ENCODE peak calls at places on chromosomes 3 and 15, in six cellular contexts. One of them, this sample, is unnamed.

GRCh38 chr3:69032137-69032536 is 18.7 kb upstream of the EOGT start:
- DNase-seq in A549: no peak
- DNase-seq in stomach: no peak
- DNase-seq in CD4-positive, CD25-positive, alpha-beta regulatory T cell: no peak
- DNase-seq in coronary artery: no peak
- DNase-seq in ovary: no peak
- DNase-seq in this sample: no peak

GRCh38 chr3:33047842-33048834 is 48.8 kb downstream of the GLB1 start:
- DNase-seq in A549: no peak
- DNase-seq in stomach: no peak
- DNase-seq in CD4-positive, CD25-positive, alpha-beta regulatory T cell: peak
- DNase-seq in coronary artery: no peak
- DNase-seq in ovary: no peak
- DNase-seq in this sample: no peak

GRCh38 chr15:63715818-63716217 is 117.9 kb downstream of the HERC1 start:
- DNase-seq in A549: peak
- DNase-seq in stomach: no peak
- DNase-seq in CD4-positive, CD25-positive, alpha-beta regulatory T cell: no peak
- DNase-seq in coronary artery: no peak
- DNase-seq in ovary: no peak
- DNase-seq in this sample: no peak

GRCh38 chr3:21672303-21672702 is 78.7 kb downstream of the ZNF385D start:
- DNase-seq in A549: no peak
- DNase-seq in stomach: no peak
- DNase-seq in CD4-positive, CD25-positive, alpha-beta regulatory T cell: no peak
- DNase-seq in coronary artery: no peak
- DNase-seq in ovary: no peak
- DNase-seq in this sample: no peak

GRCh38 chr3:167228135-167228534 is 152.0 kb downstream of the ZBBX start:
- DNase-seq in A549: no peak
- DNase-seq in stomach: no peak
- DNase-seq in CD4-positive, CD25-positive, alpha-beta regulatory T cell: no peak
- DNase-seq in coronary artery: no peak
- DNase-seq in ovary: no peak
- DNase-seq in this sample: no peak

GRCh38 chr3:102573483-102574028 is 138.7 kb downstream of the ZPLD1 start:
- DNase-seq in A549: no peak
- DNase-seq in stomach: no peak
- DNase-seq in CD4-positive, CD25-positive, alpha-beta regulatory T cell: no peak
- DNase-seq in coronary artery: no peak
- DNase-seq in ovary: no peak
- DNase-seq in this sample: no peak

GRCh38 chr3:94887056-94887455 is 824.2 kb downstream of the NSUN3 start:
- DNase-seq in A549: no peak
- DNase-seq in stomach: no peak
- DNase-seq in CD4-positive, CD25-positive, alpha-beta regulatory T cell: no peak
- DNase-seq in coronary artery: no peak
- DNase-seq in ovary: no peak
- DNase-seq in this sample: no peak

GRCh38 chr3:87771338-87772059 is 287.3 kb downstream of the CGGBP1 start:
- DNase-seq in A549: no peak
- DNase-seq in stomach: no peak
- DNase-seq in CD4-positive, CD25-positive, alpha-beta regulatory T cell: peak
- DNase-seq in coronary artery: no peak
- DNase-seq in ovary: no peak
- DNase-seq in this sample: peak

GRCh38 chr3:116445291-116445841 is at the start of gene LSAMP:
- DNase-seq in A549: no peak
- DNase-seq in stomach: no peak
- DNase-seq in CD4-positive, CD25-positive, alpha-beta regulatory T cell: no peak
- DNase-seq in coronary artery: no peak
- DNase-seq in ovary: peak
- DNase-seq in this sample: no peak

GRCh38 chr15:100216177-100216576 is 125.6 kb downstream of the ADAMTS17 start:
- DNase-seq in A549: no peak
- DNase-seq in stomach: no peak
- DNase-seq in CD4-positive, CD25-positive, alpha-beta regulatory T cell: no peak
- DNase-seq in coronary artery: no peak
- DNase-seq in ovary: peak
- DNase-seq in this sample: peak

GRCh38 chr15:31344824-31345605 is 18.4 kb downstream of the KLF13 start:
- DNase-seq in A549: no peak
- DNase-seq in stomach: no peak
- DNase-seq in CD4-positive, CD25-positive, alpha-beta regulatory T cell: peak
- DNase-seq in coronary artery: no peak
- DNase-seq in ovary: no peak
- DNase-seq in this sample: peak

GRCh38 chr3:29822051-29822450 is 541.2 kb downstream of the RBMS3 start:
- DNase-seq in A549: no peak
- DNase-seq in stomach: no peak
- DNase-seq in CD4-positive, CD25-positive, alpha-beta regulatory T cell: peak
- DNase-seq in coronary artery: no peak
- DNase-seq in ovary: no peak
- DNase-seq in this sample: no peak

GRCh38 chr3:144045766-144046165 is 74.1 kb downstream of the DIPK2A start:
- DNase-seq in A549: no peak
- DNase-seq in stomach: no peak
- DNase-seq in CD4-positive, CD25-positive, alpha-beta regulatory T cell: no peak
- DNase-seq in coronary artery: no peak
- DNase-seq in ovary: no peak
- DNase-seq in this sample: no peak

GRCh38 chr3:113212155-113212844 is 943 bp downstream of the BOC start:
- DNase-seq in A549: peak
- DNase-seq in stomach: no peak
- DNase-seq in CD4-positive, CD25-positive, alpha-beta regulatory T cell: peak
- DNase-seq in coronary artery: no peak
- DNase-seq in ovary: peak
- DNase-seq in this sample: peak

GRCh38 chr15:49155110-49155833 is at the start of gene COPS2:
- DNase-seq in A549: peak
- DNase-seq in stomach: peak
- DNase-seq in CD4-positive, CD25-positive, alpha-beta regulatory T cell: peak
- DNase-seq in coronary artery: peak
- DNase-seq in ovary: peak
- DNase-seq in this sample: peak

GRCh38 chr3:194632211-194632982 is 822 bp downstream of the TMEM44 start:
- DNase-seq in A549: peak
- DNase-seq in stomach: no peak
- DNase-seq in CD4-positive, CD25-positive, alpha-beta regulatory T cell: no peak
- DNase-seq in coronary artery: peak
- DNase-seq in ovary: peak
- DNase-seq in this sample: peak

GRCh38 chr3:164179110-164179774 is 899.1 kb downstream of the SI start:
- DNase-seq in A549: no peak
- DNase-seq in stomach: no peak
- DNase-seq in CD4-positive, CD25-positive, alpha-beta regulatory T cell: no peak
- DNase-seq in coronary artery: no peak
- DNase-seq in ovary: no peak
- DNase-seq in this sample: no peak

DNA sequence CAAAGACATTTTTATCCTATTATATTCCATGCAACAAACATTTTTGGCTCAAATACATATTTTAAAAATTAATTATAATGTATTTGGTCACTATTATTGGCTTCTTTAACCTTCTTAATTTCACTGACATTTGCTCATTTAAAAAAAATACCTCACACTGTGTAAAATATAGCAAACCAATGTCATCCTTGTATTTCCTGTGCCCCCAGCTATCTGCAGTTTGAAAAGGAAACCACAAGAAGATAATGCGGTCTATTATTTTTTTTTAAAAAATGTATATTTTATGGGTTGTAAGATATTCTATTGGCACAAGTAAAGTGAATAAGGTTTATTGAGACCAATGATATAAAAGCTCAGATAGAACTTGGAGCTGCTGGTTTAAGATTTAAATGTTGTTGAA is 904.2 kb downstream of the SI start:
- DNase-seq in A549: no peak
- DNase-seq in stomach: no peak
- DNase-seq in CD4-positive, CD25-positive, alpha-beta regulatory T cell: no peak
- DNase-seq in coronary artery: no peak
- DNase-seq in ovary: no peak
- DNase-seq in this sample: no peak
- H3K27ac ChIP-seq in A549: no peak
- H3K27ac ChIP-seq in stomach: no peak
- H3K27ac ChIP-seq in CD4-positive, CD25-positive, alpha-beta regulatory T cell: no peak
- H3K27ac ChIP-seq in coronary artery: no peak
- H3K27ac ChIP-seq in ovary: no peak
- H3K27ac ChIP-seq in this sample: no peak

DNA sequence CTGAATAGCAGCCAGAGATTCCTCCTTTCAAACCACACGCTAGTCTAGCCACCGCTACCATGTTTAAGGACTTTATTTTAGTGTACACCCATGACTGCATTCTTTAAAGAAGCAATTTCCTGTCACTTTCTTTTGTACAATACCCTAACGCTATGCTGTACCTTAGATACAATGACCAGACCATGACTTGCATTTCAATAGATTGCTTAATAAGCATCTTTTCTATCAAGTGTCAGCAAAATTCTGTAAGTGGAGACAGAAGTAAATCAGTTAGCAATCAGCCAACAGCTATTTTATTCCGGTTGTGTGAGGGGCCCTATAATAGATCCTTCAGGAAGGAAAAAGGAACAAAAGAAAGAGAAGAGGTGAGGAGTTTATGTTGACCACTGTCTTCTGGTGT is 34.9 kb upstream of the PPARG start:
- DNase-seq in A549: no peak
- DNase-seq in stomach: no peak
- DNase-seq in CD4-positive, CD25-positive, alpha-beta regulatory T cell: no peak
- DNase-seq in coronary artery: no peak
- DNase-seq in ovary: no peak
- DNase-seq in this sample: no peak
- H3K27ac ChIP-seq in A549: no peak
- H3K27ac ChIP-seq in stomach: no peak
- H3K27ac ChIP-seq in CD4-positive, CD25-positive, alpha-beta regulatory T cell: no peak
- H3K27ac ChIP-seq in coronary artery: no peak
- H3K27ac ChIP-seq in ovary: no peak
- H3K27ac ChIP-seq in this sample: no peak

GRCh38 chr3:71583569-71584215 is at the start of gene FOXP1:
- DNase-seq in A549: no peak
- DNase-seq in stomach: peak
- DNase-seq in CD4-positive, CD25-positive, alpha-beta regulatory T cell: peak
- DNase-seq in coronary artery: peak
- DNase-seq in ovary: peak
- DNase-seq in this sample: peak
- H3K27ac ChIP-seq in A549: peak
- H3K27ac ChIP-seq in stomach: peak
- H3K27ac ChIP-seq in CD4-positive, CD25-positive, alpha-beta regulatory T cell: peak
- H3K27ac ChIP-seq in coronary artery: peak
- H3K27ac ChIP-seq in ovary: peak
- H3K27ac ChIP-seq in this sample: peak

DNA sequence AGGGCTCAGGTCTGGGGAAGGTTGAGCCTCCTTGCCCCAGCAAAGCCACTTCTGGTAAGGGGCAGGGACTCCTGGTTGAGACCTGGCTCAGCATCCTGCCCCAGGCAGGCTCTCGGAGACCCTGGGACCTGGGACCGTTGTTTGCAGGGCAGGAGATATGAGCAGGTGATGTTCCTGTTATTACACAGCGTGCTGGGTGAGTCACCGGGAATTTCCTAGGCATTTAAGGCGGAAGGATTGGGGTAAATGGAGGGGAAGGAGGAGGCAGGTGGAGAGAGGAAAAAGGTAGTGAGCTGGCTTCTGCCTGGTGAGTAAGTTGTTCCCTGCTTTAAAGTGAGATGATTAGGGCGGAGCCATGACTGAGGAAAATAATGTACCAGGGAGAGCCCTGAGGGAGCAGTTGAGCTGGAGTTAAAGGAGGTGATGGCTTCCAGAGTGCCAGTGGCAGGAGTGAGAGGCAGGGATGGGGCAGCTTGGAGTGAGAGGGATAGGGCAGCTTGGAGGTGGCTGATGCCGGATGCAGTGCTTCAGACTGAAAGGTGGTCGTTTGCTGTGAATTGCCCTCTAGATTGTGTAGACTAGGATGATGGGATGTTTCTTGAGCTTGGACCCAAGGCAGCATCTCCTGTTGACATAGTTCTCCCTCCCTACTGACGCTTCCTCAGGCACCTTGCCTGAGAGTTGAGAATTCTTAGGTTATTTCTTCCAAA is 79.4 kb downstream of the AAGAB start:
- DNase-seq in A549: peak
- DNase-seq in stomach: peak
- DNase-seq in CD4-positive, CD25-positive, alpha-beta regulatory T cell: no peak
- DNase-seq in coronary artery: no peak
- DNase-seq in ovary: no peak
- DNase-seq in this sample: no peak
- H3K27ac ChIP-seq in A549: peak
- H3K27ac ChIP-seq in stomach: peak
- H3K27ac ChIP-seq in CD4-positive, CD25-positive, alpha-beta regulatory T cell: peak
- H3K27ac ChIP-seq in coronary artery: no peak
- H3K27ac ChIP-seq in ovary: no peak
- H3K27ac ChIP-seq in this sample: no peak

GRCh38 chr3:13019706-13020105 is 53.5 kb downstream of the IQSEC1 start:
- DNase-seq in A549: no peak
- DNase-seq in stomach: no peak
- DNase-seq in CD4-positive, CD25-positive, alpha-beta regulatory T cell: no peak
- DNase-seq in coronary artery: no peak
- DNase-seq in ovary: no peak
- DNase-seq in this sample: no peak
- H3K27ac ChIP-seq in A549: no peak
- H3K27ac ChIP-seq in stomach: no peak
- H3K27ac ChIP-seq in CD4-positive, CD25-positive, alpha-beta regulatory T cell: no peak
- H3K27ac ChIP-seq in coronary artery: peak
- H3K27ac ChIP-seq in ovary: no peak
- H3K27ac ChIP-seq in this sample: no peak

GRCh38 chr3:52893723-52894122 is 3.6 kb downstream of the STIMATE start:
- DNase-seq in A549: no peak
- DNase-seq in stomach: peak
- DNase-seq in CD4-positive, CD25-positive, alpha-beta regulatory T cell: no peak
- DNase-seq in coronary artery: no peak
- DNase-seq in ovary: no peak
- DNase-seq in this sample: peak

GRCh38 chr3:52892625-52893311 is 4.6 kb downstream of the STIMATE start:
- DNase-seq in A549: no peak
- DNase-seq in stomach: no peak
- DNase-seq in CD4-positive, CD25-positive, alpha-beta regulatory T cell: peak
- DNase-seq in coronary artery: no peak
- DNase-seq in ovary: no peak
- DNase-seq in this sample: no peak

GRCh38 chr3:52896613-52897012 is 735 bp downstream of the STIMATE start:
- DNase-seq in A549: no peak
- DNase-seq in stomach: no peak
- DNase-seq in CD4-positive, CD25-positive, alpha-beta regulatory T cell: no peak
- DNase-seq in coronary artery: no peak
- DNase-seq in ovary: no peak
- DNase-seq in this sample: no peak

GRCh38 chr3:52895416-52895815 is 1.9 kb downstream of the STIMATE start:
- DNase-seq in A549: no peak
- DNase-seq in stomach: no peak
- DNase-seq in CD4-positive, CD25-positive, alpha-beta regulatory T cell: peak
- DNase-seq in coronary artery: no peak
- DNase-seq in ovary: no peak
- DNase-seq in this sample: no peak

DNA sequence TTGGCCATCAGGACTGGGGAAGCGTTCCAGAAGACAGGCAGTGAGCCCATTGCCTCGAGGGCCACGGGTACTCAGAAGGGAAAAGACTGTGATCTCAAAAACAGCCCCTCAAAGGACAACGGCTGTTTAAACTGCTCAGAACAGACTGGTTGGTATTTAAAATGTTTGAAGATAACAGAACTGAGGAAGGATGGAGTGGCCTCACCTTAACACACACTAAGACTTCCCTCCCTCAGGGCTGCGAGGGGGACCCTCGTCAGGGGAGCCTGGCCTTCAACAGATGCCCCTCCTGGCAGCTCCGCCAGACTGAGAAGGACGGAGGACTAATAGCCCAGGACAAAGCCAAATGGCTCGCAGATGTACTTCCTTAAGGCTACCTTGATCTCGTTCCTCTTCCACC is 2.6 kb downstream of the STIMATE start:
- DNase-seq in A549: no peak
- DNase-seq in stomach: no peak
- DNase-seq in CD4-positive, CD25-positive, alpha-beta regulatory T cell: no peak
- DNase-seq in coronary artery: no peak
- DNase-seq in ovary: no peak
- DNase-seq in this sample: no peak
- H3K27ac ChIP-seq in A549: no peak
- H3K27ac ChIP-seq in stomach: no peak
- H3K27ac ChIP-seq in CD4-positive, CD25-positive, alpha-beta regulatory T cell: peak
- H3K27ac ChIP-seq in coronary artery: peak
- H3K27ac ChIP-seq in ovary: peak
- H3K27ac ChIP-seq in this sample: peak